ENCODE peak calls at places on chromosome 18, in eight cellular contexts. D is GM03348; U is MCF 10A; M is AML-193; G is DND-41; N is skeletal muscle cell; L is activated CD8-positive, alpha-beta T cell treated with anti-CD3 and anti-CD28 coated beads for 36 hours; V is uterus. I is an unnamed sample.

GRCh38 chr18:58438161-58438983 is 190.5 kb downstream of the ALPK2 start:
- DNase-seq in D (peak), U (no peak), M (no peak), G (peak), N (no peak), L (peak), V (no peak), I (no peak)

GRCh38 chr18:80135136-80135535 is 26.1 kb downstream of the ADNP2 start:
- DNase-seq in D (no peak), U (no peak), M (no peak), G (no peak), N (no peak), L (no peak), V (no peak), I (no peak)

GRCh38 chr18:69469444-69469919 is 68.8 kb downstream of the DOK6 start:
- DNase-seq in D (no peak), U (peak), M (no peak), G (peak), N (no peak), L (peak), V (no peak), I (no peak)

GRCh38 chr18:3921826-3922225 is 471.9 kb downstream of the TGIF1 start:
- DNase-seq in D (no peak), U (no peak), M (no peak), G (no peak), N (no peak), L (no peak), V (no peak), I (no peak)

GRCh38 chr18:74645717-74646116 is 48.0 kb downstream of the ZNF407 start:
- DNase-seq in D (no peak), U (no peak), M (no peak), G (no peak), N (no peak), L (no peak), V (no peak), I (no peak)

GRCh38 chr18:58251416-58251815 is 207.4 kb downstream of the NEDD4L start:
- DNase-seq in D (no peak), U (no peak), M (no peak), G (no peak), N (no peak), L (no peak), V (no peak), I (no peak)

GRCh38 chr18:2420367-2420766 is 150.9 kb downstream of the METTL4 start:
- DNase-seq in D (no peak), U (no peak), M (no peak), G (no peak), N (no peak), L (no peak), V (no peak), I (no peak)

GRCh38 chr18:21911551-21911950 is 171.0 kb downstream of the MIB1 start:
- DNase-seq in D (no peak), U (no peak), M (no peak), G (no peak), N (no peak), L (no peak), V (no peak), I (no peak)

GRCh38 chr18:58645398-58645797 is 16.5 kb upstream of the ALPK2 start:
- DNase-seq in D (peak), U (no peak), M (no peak), G (no peak), N (no peak), L (no peak), V (no peak), I (no peak)

GRCh38 chr18:2111456-2111855 is 459.8 kb downstream of the METTL4 start:
- DNase-seq in D (peak), U (peak), M (no peak), G (no peak), N (no peak), L (no peak), V (no peak), I (no peak)

GRCh38 chr18:7646174-7646886 is 79.2 kb downstream of the PTPRM start:
- DNase-seq in D (no peak), U (no peak), M (no peak), G (no peak), N (no peak), L (no peak), V (no peak), I (no peak)

GRCh38 chr18:55275042-55275897 is 312.7 kb downstream of the TCF4 start:
- DNase-seq in D (peak), U (peak), M (peak), G (no peak), N (peak), L (no peak), V (no peak), I (no peak)

GRCh38 chr18:389658-390357 is 110.7 kb downstream of the COLEC12 start:
- DNase-seq in D (no peak), U (no peak), M (no peak), G (peak), N (no peak), L (peak), V (no peak), I (no peak)

GRCh38 chr18:39448942-39449341 is 1883.3 kb upstream of the CELF4 start:
- DNase-seq in D (no peak), U (peak), M (no peak), G (no peak), N (no peak), L (no peak), V (no peak), I (no peak)

GRCh38 chr18:57175550-57175949 is 28.7 kb downstream of the BOD1L2 start:
- DNase-seq in D (no peak), U (peak), M (peak), G (no peak), N (no peak), L (no peak), V (no peak), I (no peak)

GRCh38 chr18:10234912-10235439 is 219.5 kb upstream of the APCDD1 start:
- DNase-seq in D (peak), U (peak), M (no peak), G (no peak), N (peak), L (no peak), V (peak), I (no peak)

GRCh38 chr18:51865538-51865937 is 474.5 kb upstream of the DCC start:
- DNase-seq in D (no peak), U (no peak), M (no peak), G (no peak), N (no peak), L (no peak), V (no peak), I (no peak)

GRCh38 chr18:36737321-36737720 is 91.5 kb downstream of the TPGS2 start:
- DNase-seq in D (no peak), U (no peak), M (no peak), G (no peak), N (no peak), L (no peak), V (no peak), I (no peak)

GRCh38 chr18:22230403-22231042 is 61.1 kb downstream of the GATA6 start:
- DNase-seq in D (no peak), U (peak), M (no peak), G (no peak), N (peak), L (no peak), V (no peak), I (no peak)

GRCh38 chr18:62131305-62131909 is 55.4 kb downstream of the PIGN start:
- DNase-seq in D (peak), U (peak), M (peak), G (peak), N (peak), L (peak), V (peak), I (peak)

GRCh38 chr18:29879763-29880162 is 1162.8 kb downstream of the DSC3 start:
- DNase-seq in D (no peak), U (no peak), M (no peak), G (no peak), N (no peak), L (no peak), V (no peak), I (no peak)

GRCh38 chr18:3903341-3903740 is 453.4 kb downstream of the TGIF1 start:
- DNase-seq in D (peak), U (peak), M (no peak), G (no peak), N (peak), L (no peak), V (no peak), I (peak)

GRCh38 chr18:49399003-49399402 is 61.4 kb downstream of the DYM start:
- DNase-seq in D (peak), U (peak), M (peak), G (no peak), N (no peak), L (no peak), V (no peak), I (no peak)

GRCh38 chr18:40582105-40582504 is 1372.9 kb upstream of the PIK3C3 start:
- DNase-seq in D (no peak), U (no peak), M (no peak), G (no peak), N (no peak), L (no peak), V (no peak), I (no peak)

GRCh38 chr18:51125976-51126375 is 71.5 kb downstream of the MEX3C start:
- DNase-seq in D (no peak), U (no peak), M (no peak), G (no peak), N (no peak), L (no peak), V (no peak), I (no peak)

GRCh38 chr18:54165450-54165849 is 59.0 kb downstream of the MBD2 start:
- DNase-seq in D (no peak), U (no peak), M (no peak), G (no peak), N (no peak), L (no peak), V (no peak), I (no peak)

GRCh38 chr18:10089881-10090280 is 176.1 kb downstream of the VAPA start:
- DNase-seq in D (no peak), U (no peak), M (no peak), G (peak), N (no peak), L (peak), V (no peak), I (no peak)

GRCh38 chr18:46575851-46576250 is 81.2 kb downstream of the LOXHD1 start:
- DNase-seq in D (no peak), U (no peak), M (no peak), G (no peak), N (no peak), L (no peak), V (no peak), I (no peak)

GRCh38 chr18:23340661-23341060 is 112.4 kb upstream of the RIOK3 start:
- DNase-seq in D (no peak), U (no peak), M (no peak), G (no peak), N (no peak), L (no peak), V (peak), I (no peak)

GRCh38 chr18:8615397-8616025 is 6.3 kb downstream of the RAB12 start:
- DNase-seq in D (peak), U (peak), M (peak), G (no peak), N (peak), L (no peak), V (peak), I (peak)

GRCh38 chr18:79245517-79246001 is 150.2 kb upstream of the NFATC1 start:
- DNase-seq in D (no peak), U (peak), M (no peak), G (no peak), N (no peak), L (peak), V (no peak), I (no peak)

GRCh38 chr18:6821346-6821745 is 91.8 kb downstream of the ARHGAP28 start:
- DNase-seq in D (peak), U (no peak), M (no peak), G (no peak), N (no peak), L (no peak), V (no peak), I (no peak)

GRCh38 chr18:63949068-63949737 is at the start of gene HMSD:
- DNase-seq in D (peak), U (no peak), M (no peak), G (no peak), N (no peak), L (peak), V (peak), I (no peak)

GRCh38 chr18:79926715-79927596 is 24.5 kb downstream of the SLC66A2 start:
- DNase-seq in D (no peak), U (no peak), M (no peak), G (no peak), N (no peak), L (no peak), V (peak), I (no peak)

GRCh38 chr18:808086-808485 is 4.0 kb downstream of the YES1 start:
- DNase-seq in D (peak), U (no peak), M (peak), G (peak), N (peak), L (no peak), V (no peak), I (no peak)

GRCh38 chr18:75280427-75281280 is 70.1 kb downstream of the TSHZ1 start:
- DNase-seq in D (no peak), U (no peak), M (no peak), G (no peak), N (no peak), L (no peak), V (no peak), I (no peak)

GRCh38 chr18:9434240-9434701 is 41.0 kb upstream of the RALBP1 start:
- DNase-seq in D (no peak), U (no peak), M (no peak), G (no peak), N (no peak), L (peak), V (no peak), I (no peak)

GRCh38 chr18:35144628-35145027 is 96.2 kb upstream of the ZNF397 start:
- DNase-seq in D (no peak), U (no peak), M (no peak), G (no peak), N (no peak), L (no peak), V (peak), I (no peak)

GRCh38 chr18:6741290-6741689 is 11.8 kb downstream of the ARHGAP28 start:
- DNase-seq in D (peak), U (peak), M (no peak), G (no peak), N (peak), L (no peak), V (peak), I (peak)